ENCODE peak calls at places on chromosomes 2 and 18, in five cellular contexts. I is HCT116; X is SJSA1; T is hepatocyte; D is naive thymus-derived CD4-positive, alpha-beta T cell. Q is an unnamed sample.

GRCh38 chr2:113084249-113085000 is 16.7 kb downstream of the IL1F10 start:
- DNase-seq in I (peak; percentile 7), X (no peak), T (no peak), D (no peak), Q (no peak)

GRCh38 chr2:39666489-39667141 is 898 bp downstream of the TMEM178A start:
- DNase-seq in I (no peak), X (peak; percentile 15), T (no peak), D (no peak), Q (no peak)

GRCh38 chr2:235080108-235080507 is 128.3 kb downstream of the SH3BP4 start:
- DNase-seq in I (no peak), X (no peak), T (no peak), D (no peak), Q (no peak)

GRCh38 chr18:136433-136832 is 21.9 kb upstream of the USP14 start:
- DNase-seq in I (no peak), X (no peak), T (no peak), D (no peak), Q (no peak)

GRCh38 chr2:105678346-105678745 is 66.4 kb upstream of the NCK2 start:
- DNase-seq in I (no peak), X (no peak), T (no peak), D (no peak), Q (no peak)

GRCh38 chr18:63155169-63155852 is 164.3 kb downstream of the BCL2 start:
- DNase-seq in I (peak; percentile 62), X (no peak), T (peak; percentile 71), D (peak; percentile 78), Q (no peak)

GRCh38 chr2:20650412-20650879 is 452 bp downstream of the HS1BP3 start:
- DNase-seq in I (no peak), X (no peak), T (peak; percentile 58), D (peak; percentile 51), Q (no peak)

GRCh38 chr2:163878718-163879117 is 142.9 kb upstream of the FIGN start:
- DNase-seq in I (peak; percentile 12), X (no peak), T (peak; percentile 25), D (no peak), Q (no peak)

GRCh38 chr2:84375020-84375419 is 84.1 kb downstream of the SUCLG1 start:
- DNase-seq in I (no peak), X (no peak), T (no peak), D (no peak), Q (no peak)

GRCh38 chr2:159140070-159140774 is 146.3 kb downstream of the WDSUB1 start:
- DNase-seq in I (no peak), X (peak; percentile 71), T (no peak), D (no peak), Q (no peak)

GRCh38 chr2:240136671-240137292 is 677 bp upstream of the COPS9 start:
- DNase-seq in I (no peak), X (no peak), T (no peak), D (no peak), Q (no peak)

GRCh38 chr2:99389946-99390345 is 52.8 kb downstream of the EIF5B start:
- DNase-seq in I (no peak), X (no peak), T (no peak), D (no peak), Q (no peak)

GRCh38 chr2:230627806-230628724 is 84.6 kb upstream of the CAB39 start:
- DNase-seq in I (no peak), X (peak; percentile 36), T (peak; percentile 66), D (no peak), Q (peak; percentile 38)

GRCh38 chr2:161039071-161039470 is 121.2 kb upstream of the TANK start:
- DNase-seq in I (no peak), X (no peak), T (no peak), D (no peak), Q (no peak)

GRCh38 chr18:48563027-48563426 is 24.2 kb downstream of the CTIF start:
- DNase-seq in I (no peak), X (peak; percentile 78), T (peak; percentile 23), D (no peak), Q (peak; percentile 47)

GRCh38 chr2:234691968-234692955 is 195.4 kb upstream of the ARL4C start:
- DNase-seq in I (no peak), X (no peak), T (no peak), D (no peak), Q (no peak)

GRCh38 chr2:170525566-170525900 is 189.6 kb upstream of the SP5 start:
- DNase-seq in I (peak; percentile 71), X (peak; percentile 94), T (peak; percentile 79), D (no peak), Q (peak; percentile 96)

GRCh38 chr2:210303498-210303897 is 11.5 kb downstream of the MYL1 start:
- DNase-seq in I (no peak), X (no peak), T (no peak), D (no peak), Q (no peak)

GRCh38 chr2:162090109-162090508 is 16.1 kb upstream of the DPP4 start:
- DNase-seq in I (no peak), X (no peak), T (no peak), D (no peak), Q (no peak)

GRCh38 chr2:39737661-39738060 is 41.4 kb downstream of the THUMPD2 start:
- DNase-seq in I (no peak), X (peak; percentile 78), T (peak; percentile 56), D (no peak), Q (peak; percentile 81)

GRCh38 chr2:37992631-37993030 is 67.5 kb downstream of the RMDN2 start:
- DNase-seq in I (no peak), X (no peak), T (no peak), D (no peak), Q (no peak)

GRCh38 chr2:159124441-159124911 is 156.0 kb downstream of the TANC1 start:
- DNase-seq in I (peak; percentile 75), X (peak; percentile 96), T (peak; percentile 89), D (no peak), Q (peak; percentile 81)

GRCh38 chr2:162795312-162795711 is 43.3 kb downstream of the KCNH7 start:
- DNase-seq in I (no peak), X (no peak), T (peak; percentile 24), D (no peak), Q (no peak)

GRCh38 chr2:219736196-219736595 is 108.8 kb downstream of the SLC4A3 start:
- DNase-seq in I (peak; percentile 44), X (peak; percentile 56), T (peak; percentile 84), D (no peak), Q (peak; percentile 31)

GRCh38 chr2:207121784-207122183 is 44.0 kb downstream of the KLF7 start:
- DNase-seq in I (peak; percentile 56), X (peak; percentile 75), T (no peak), D (no peak), Q (peak; percentile 76)

GRCh38 chr2:101442042-101442666 is 32.8 kb downstream of the RFX8 start:
- DNase-seq in I (no peak), X (peak; percentile 86), T (no peak), D (no peak), Q (no peak)

GRCh38 chr2:20992201-20992711 is 51.6 kb downstream of the APOB start:
- DNase-seq in I (no peak), X (no peak), T (peak; percentile 50), D (no peak), Q (no peak)

GRCh38 chr2:48767330-48767729 is 11.8 kb upstream of the LHCGR start:
- DNase-seq in I (no peak), X (no peak), T (peak; percentile 54), D (no peak), Q (no peak)

GRCh38 chr2:172968061-172968469 is 107.6 kb upstream of the MAP3K20 start:
- DNase-seq in I (no peak), X (peak; percentile 56), T (peak; percentile 34), D (no peak), Q (peak; percentile 90)

GRCh38 chr2:129927696-129928095 is 51.8 kb upstream of the RAB6C start:
- DNase-seq in I (no peak), X (no peak), T (no peak), D (no peak), Q (no peak)

GRCh38 chr2:234518986-234519642 is 22.2 kb upstream of the ARL4C start:
- DNase-seq in I (no peak), X (no peak), T (no peak), D (no peak), Q (no peak)

GRCh38 chr2:217954971-217955740 is 47.6 kb downstream of the TNS1 start:
- DNase-seq in I (no peak), X (no peak), T (no peak), D (no peak), Q (no peak)

GRCh38 chr2:19484736-19485135 is 126.3 kb upstream of the OSR1 start:
- DNase-seq in I (no peak), X (no peak), T (no peak), D (no peak), Q (no peak)

GRCh38 chr2:16069933-16070647 is 129.7 kb downstream of the MYCN start:
- DNase-seq in I (no peak), X (peak; percentile 4), T (peak; percentile 60), D (no peak), Q (no peak)
- H3K4me3 ChIP-seq in I (no peak overlapping the region), X (no peak overlapping the region), T (no peak overlapping the region), D (no peak overlapping the region), Q (no peak overlapping the region)

GRCh38 chr18:77068321-77068841 is 64.2 kb downstream of the MBP start:
- DNase-seq in I (no peak), X (peak; percentile 69), T (no peak), D (peak; percentile 54), Q (no peak)
- H3K4me3 ChIP-seq in I (peak overlapping the region; percentile 37), X (no peak overlapping the region), T (no peak overlapping the region), D (peak overlapping the region; percentile 35), Q (no peak overlapping the region)

DNA sequence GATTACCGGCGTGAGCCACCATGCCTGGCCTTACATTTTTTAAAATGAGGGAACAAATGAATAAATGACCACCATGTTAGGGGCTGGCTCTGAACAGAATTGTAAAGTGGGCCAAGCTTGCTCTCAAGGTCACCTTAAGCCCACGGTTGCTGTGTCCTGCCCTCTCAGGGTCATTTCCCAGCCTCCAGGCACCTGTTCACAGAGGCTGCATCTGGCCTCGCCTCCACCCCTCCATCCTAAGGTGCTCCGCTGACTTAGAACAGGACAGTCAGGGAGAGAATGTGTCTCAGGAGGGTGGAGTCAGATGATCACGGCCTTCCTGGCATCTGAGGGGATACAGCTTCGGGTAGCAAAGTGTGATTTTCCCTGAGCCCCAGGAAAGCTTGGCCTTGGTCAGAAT is 7.3 kb downstream of the SFTPB start:
- DNase-seq in I (no peak), X (no peak), T (no peak), D (no peak), Q (no peak)
- H3K4me3 ChIP-seq in I (no peak overlapping the region), X (no peak overlapping the region), T (no peak overlapping the region), D (no peak overlapping the region), Q (no peak overlapping the region)

GRCh38 chr2:193480187-193480586 is 1285.5 kb upstream of the TMEFF2 start:
- DNase-seq in I (no peak), X (no peak), T (no peak), D (no peak), Q (no peak)

DNA sequence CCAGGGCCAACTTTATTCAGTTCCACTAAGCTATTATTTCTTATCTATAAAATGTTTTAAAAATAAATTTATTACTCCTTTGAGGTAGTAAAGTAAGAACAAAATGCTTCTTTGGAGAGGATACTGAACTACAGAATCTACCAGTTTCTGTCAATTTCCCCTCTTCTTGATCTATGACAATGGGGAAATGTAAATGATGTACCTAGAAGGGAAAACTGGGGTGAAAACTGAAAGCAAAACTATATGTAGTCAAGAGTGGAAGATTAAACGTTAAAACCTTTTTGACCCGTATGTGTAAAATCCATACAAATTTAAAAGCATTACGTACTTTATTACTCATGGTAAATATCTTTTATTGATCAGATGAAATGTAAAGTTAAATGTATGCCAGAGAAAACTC is 1287.8 kb upstream of the TMEFF2 start:
- DNase-seq in I (no peak), X (no peak), T (no peak), D (no peak), Q (no peak)
- H3K4me3 ChIP-seq in I (no peak overlapping the region), X (no peak overlapping the region), T (no peak overlapping the region), D (no peak overlapping the region), Q (no peak overlapping the region)

GRCh38 chr18:33577688-33578370 is at the start of gene ASXL3:
- DNase-seq in I (no peak), X (peak; percentile 9), T (peak; percentile 73), D (no peak), Q (no peak)
- H3K4me3 ChIP-seq in I (no peak within 1 kb of the TSS), X (peak within 1 kb of the TSS; percentile 38), T (peak within 1 kb of the TSS; percentile 82), D (no peak within 1 kb of the TSS), Q (peak within 1 kb of the TSS; percentile 74)